ENCODE peak calls at places on chromosome 2, in four cellular contexts. M, X, J and S are unnamed samples.

GRCh38 chr2:165357758-165358157 is 111.7 kb upstream of the CSRNP3 start:
- DNase-seq in J (peak; percentile 42), M (no peak), X (no peak), S (peak; percentile 52)

GRCh38 chr2:48454504-48454903 is 75.5 kb upstream of the STON1 start:
- DNase-seq in X (no peak), M (no peak), J (no peak), S (no peak)

GRCh38 chr2:8078760-8079159 is 603.1 kb upstream of the ID2 start:
- DNase-seq in M (no peak), J (no peak), X (no peak), S (no peak)

GRCh38 chr2:160621748-160622147 is 128.1 kb upstream of the RBMS1 start:
- DNase-seq in M (no peak), J (no peak), X (no peak), S (no peak)

GRCh38 chr2:11111811-11112425 is 43.3 kb upstream of the SLC66A3 start:
- DNase-seq in M (no peak), X (no peak), J (no peak), S (no peak)

GRCh38 chr2:229835601-229836283 is 86.1 kb downstream of the TRIP12 start:
- DNase-seq in X (no peak), M (no peak), J (peak; percentile 52), S (no peak)

GRCh38 chr2:130814931-130815680 is 21.6 kb upstream of the ARHGEF4 start:
- DNase-seq in X (no peak), J (no peak), M (no peak), S (no peak)

GRCh38 chr2:64189167-64189566 is 44.9 kb upstream of the PELI1 start:
- DNase-seq in M (no peak), X (no peak), J (no peak), S (no peak)

GRCh38 chr2:191844706-191845105 is 2.2 kb downstream of the CAVIN2 start:
- DNase-seq in J (no peak), X (no peak), M (no peak), S (no peak)

GRCh38 chr2:173193925-173194324 is 118.3 kb downstream of the MAP3K20 start:
- DNase-seq in M (no peak), J (peak; percentile 25), X (no peak), S (no peak)

GRCh38 chr2:5781679-5782078 is 89.5 kb downstream of the SOX11 start:
- DNase-seq in X (no peak), J (no peak), M (no peak), S (no peak)

GRCh38 chr2:37315364-37315763 is 9.3 kb downstream of the PRKD3 start:
- DNase-seq in J (no peak), M (no peak), X (no peak), S (no peak)

GRCh38 chr2:217147751-217148318 is 288.0 kb upstream of the TNP1 start:
- DNase-seq in M (no peak), X (no peak), J (no peak), S (no peak)